ENCODE peak calls at places on chromosomes 1 and 21, in six cellular contexts. B is stimulated activated CD8-positive, alpha-beta memory T cell treated with anti-CD3 and anti-CD28 coated beads, Interleukin-7, amount 100 ng/mL, for 1 hour; C is astrocyte of the spinal cord; J is fibroblast of the aortic adventitia; D is upper lobe of left lung; G is activated gamma-delta T cell. Y is an unnamed sample.

GRCh38 chr1:33301273-33301984 is 19.5 kb downstream of the A3GALT2 start:
- DNase-seq in J (peak), D (peak), B (no peak), G (no peak), C (no peak), Y (no peak)

GRCh38 chr1:15758953-15759661 is 512 bp downstream of the FBLIM1 start:
- DNase-seq in J (no peak), B (no peak), C (no peak), D (no peak), G (no peak), Y (no peak)

GRCh38 chr1:3590145-3590768 is 21.1 kb downstream of the MEGF6 start:
- DNase-seq in G (no peak), J (peak), D (peak), C (no peak), B (no peak), Y (no peak)

GRCh38 chr21:38413958-38414506 is 84.2 kb downstream of the ERG start:
- DNase-seq in D (no peak), B (no peak), G (no peak), J (peak), C (peak), Y (no peak)

GRCh38 chr21:34351786-34352241 is 12.0 kb upstream of the KCNE2 start:
- DNase-seq in D (peak), B (no peak), C (peak), J (peak), G (no peak), Y (peak)

GRCh38 chr1:217018648-217019047 is 295.4 kb upstream of the ESRRG start:
- DNase-seq in J (no peak), G (no peak), C (no peak), B (no peak), D (no peak), Y (no peak)

GRCh38 chr1:206608108-206608698 is 4.1 kb downstream of the EIF2D start:
- DNase-seq in C (peak), J (peak), B (peak), G (no peak), D (no peak), Y (no peak)

GRCh38 chr1:202807926-202808757 is at the start of gene KDM5B:
- DNase-seq in C (peak), D (peak), B (peak), J (peak), G (peak), Y (peak)

GRCh38 chr1:78687914-78688313 is 38.3 kb downstream of the IFI44 start:
- DNase-seq in D (no peak), J (peak), B (no peak), G (no peak), C (no peak), Y (no peak)

GRCh38 chr1:182670032-182670431 is 14.4 kb downstream of the RGS8 start:
- DNase-seq in C (no peak), D (no peak), B (no peak), G (no peak), J (no peak), Y (no peak)

GRCh38 chr1:21068937-21069336 is 107.8 kb downstream of the EIF4G3 start:
- DNase-seq in B (no peak), C (no peak), D (no peak), G (no peak), J (no peak), Y (no peak)

GRCh38 chr1:172845371-172845770 is 186.5 kb downstream of the FASLG start:
- DNase-seq in D (no peak), G (no peak), J (peak), C (no peak), B (no peak), Y (no peak)

GRCh38 chr21:42640486-42640885 is 12.9 kb upstream of the PDE9A start:
- DNase-seq in G (no peak), D (peak), B (no peak), C (no peak), J (no peak), Y (no peak)

GRCh38 chr1:103371234-103371633 is 154.3 kb upstream of the RNPC3 start:
- DNase-seq in G (no peak), D (no peak), C (peak), J (peak), B (no peak), Y (no peak)

GRCh38 chr1:218475275-218475674 is 130.1 kb downstream of the TGFB2 start:
- DNase-seq in B (no peak), J (peak), G (no peak), D (no peak), C (no peak), Y (no peak)

GRCh38 chr21:45966995-45967394 is 14.6 kb upstream of the COL6A1 start:
- DNase-seq in J (no peak), G (no peak), D (no peak), B (no peak), C (no peak), Y (no peak)

GRCh38 chr1:175075572-175076568 is 8.2 kb downstream of the TNN start:
- DNase-seq in C (no peak), J (no peak), B (no peak), G (no peak), D (no peak), Y (no peak)

GRCh38 chr1:149883598-149884247 is 15.6 kb upstream of the BOLA1 start:
- DNase-seq in G (no peak), C (no peak), D (no peak), B (no peak), J (no peak), Y (no peak)

GRCh38 chr1:178540646-178541045 is 27.7 kb downstream of the TEX35 start:
- DNase-seq in C (peak), D (no peak), G (no peak), B (no peak), J (peak), Y (no peak)

GRCh38 chr1:50527249-50527986 is 104.2 kb upstream of the DMRTA2 start:
- DNase-seq in C (no peak), G (no peak), B (no peak), J (no peak), D (no peak), Y (no peak)

GRCh38 chr1:75719810-75720209 is 4.7 kb upstream of the ACADM start:
- DNase-seq in J (no peak), D (no peak), G (no peak), C (no peak), B (no peak), Y (no peak)

GRCh38 chr1:2228157-2228594 is at the start of gene SKI:
- DNase-seq in D (no peak), J (no peak), C (no peak), B (no peak), G (no peak), Y (no peak)

GRCh38 chr1:234629026-234629425 is 19.0 kb upstream of the IRF2BP2 start:
- DNase-seq in D (no peak), B (no peak), J (no peak), G (no peak), C (no peak), Y (no peak)

GRCh38 chr1:55836086-55836485 is 620.9 kb upstream of the USP24 start:
- DNase-seq in J (no peak), G (no peak), B (no peak), D (no peak), C (no peak), Y (no peak)

GRCh38 chr1:28604411-28604810 is 12.3 kb downstream of the RAB42 start:
- DNase-seq in D (no peak), B (no peak), J (no peak), G (no peak), C (no peak), Y (no peak)

GRCh38 chr1:45300669-45300997 is 26.1 kb upstream of the HPDL start:
- DNase-seq in G (no peak), C (no peak), J (no peak), D (no peak), B (no peak), Y (no peak)

GRCh38 chr1:245575710-245576109 is 420.9 kb downstream of the KIF26B start:
- DNase-seq in C (no peak), D (no peak), J (peak), G (no peak), B (no peak), Y (no peak)

GRCh38 chr1:203771901-203772301 is 6.9 kb downstream of the LAX1 start:
- DNase-seq in D (no peak), G (no peak), B (no peak), J (peak), C (no peak), Y (no peak)

Y was measured in heart right ventricle.